ENCODE peak calls at places on chromosome 1, in ten cellular contexts. One of them, this sample, is unnamed.
A peak's percentile ranks its signal among the peaks of the same experiment; 100 is the strongest.

GRCh38 chr1:45718289-45718688 is 30.3 kb downstream of the TMEM69 start:
- DNase-seq in astrocyte: no peak
- DNase-seq in right lobe of liver: no peak
- DNase-seq in CD8-positive, alpha-beta T cell: no peak
- DNase-seq in hepatocyte: no peak
- DNase-seq in neuronal stem cell: no peak
- DNase-seq in naive thymus-derived CD4-positive, alpha-beta T cell: no peak
- DNase-seq in CD4-positive, alpha-beta memory T cell: no peak
- DNase-seq in CD8-positive, alpha-beta memory T cell: no peak
- DNase-seq in pancreas: no peak
- DNase-seq in this sample: no peak

GRCh38 chr1:166029196-166029965 is 137.4 kb downstream of the FAM78B start:
- DNase-seq in astrocyte: no peak
- DNase-seq in neuronal stem cell: no peak
- DNase-seq in CD8-positive, alpha-beta T cell: no peak
- DNase-seq in right lobe of liver: no peak
- DNase-seq in CD8-positive, alpha-beta memory T cell: no peak
- DNase-seq in CD4-positive, alpha-beta memory T cell: no peak
- DNase-seq in pancreas: no peak
- DNase-seq in naive thymus-derived CD4-positive, alpha-beta T cell: no peak
- DNase-seq in hepatocyte: no peak
- DNase-seq in this sample: no peak

GRCh38 chr1:241734533-241734932 is 82.5 kb downstream of the WDR64 start:
- DNase-seq in CD8-positive, alpha-beta T cell: no peak
- DNase-seq in CD8-positive, alpha-beta memory T cell: no peak
- DNase-seq in CD4-positive, alpha-beta memory T cell: no peak
- DNase-seq in hepatocyte: no peak
- DNase-seq in naive thymus-derived CD4-positive, alpha-beta T cell: no peak
- DNase-seq in astrocyte: no peak
- DNase-seq in pancreas: no peak
- DNase-seq in right lobe of liver: no peak
- DNase-seq in neuronal stem cell: no peak
- DNase-seq in this sample: no peak

GRCh38 chr1:112878321-112878720 is 77.7 kb downstream of the SLC16A1 start:
- DNase-seq in CD4-positive, alpha-beta memory T cell: no peak
- DNase-seq in CD8-positive, alpha-beta T cell: no peak
- DNase-seq in hepatocyte: no peak
- DNase-seq in CD8-positive, alpha-beta memory T cell: no peak
- DNase-seq in neuronal stem cell: no peak
- DNase-seq in astrocyte: no peak
- DNase-seq in naive thymus-derived CD4-positive, alpha-beta T cell: no peak
- DNase-seq in right lobe of liver: no peak
- DNase-seq in pancreas: no peak
- DNase-seq in this sample: no peak

GRCh38 chr1:247740721-247741120 is 2.3 kb downstream of the OR14K1 start:
- DNase-seq in CD8-positive, alpha-beta memory T cell: no peak
- DNase-seq in neuronal stem cell: no peak
- DNase-seq in pancreas: no peak
- DNase-seq in naive thymus-derived CD4-positive, alpha-beta T cell: no peak
- DNase-seq in CD4-positive, alpha-beta memory T cell: no peak
- DNase-seq in CD8-positive, alpha-beta T cell: no peak
- DNase-seq in astrocyte: no peak
- DNase-seq in right lobe of liver: no peak
- DNase-seq in hepatocyte: no peak
- DNase-seq in this sample: no peak

GRCh38 chr1:183218981-183219621 is 33.0 kb downstream of the LAMC2 start:
- DNase-seq in right lobe of liver: no peak
- DNase-seq in CD4-positive, alpha-beta memory T cell: peak; percentile 49
- DNase-seq in CD8-positive, alpha-beta memory T cell: peak; percentile 83
- DNase-seq in naive thymus-derived CD4-positive, alpha-beta T cell: peak; percentile 84
- DNase-seq in neuronal stem cell: no peak
- DNase-seq in hepatocyte: peak; percentile 69
- DNase-seq in astrocyte: no peak
- DNase-seq in pancreas: no peak
- DNase-seq in CD8-positive, alpha-beta T cell: peak; percentile 54
- DNase-seq in this sample: no peak

GRCh38 chr1:87549691-87550090 is 221.0 kb downstream of the LMO4 start:
- DNase-seq in neuronal stem cell: no peak
- DNase-seq in right lobe of liver: no peak
- DNase-seq in naive thymus-derived CD4-positive, alpha-beta T cell: no peak
- DNase-seq in hepatocyte: no peak
- DNase-seq in CD4-positive, alpha-beta memory T cell: no peak
- DNase-seq in CD8-positive, alpha-beta memory T cell: no peak
- DNase-seq in pancreas: no peak
- DNase-seq in astrocyte: no peak
- DNase-seq in CD8-positive, alpha-beta T cell: no peak
- DNase-seq in this sample: no peak

GRCh38 chr1:42992043-42992697 is 33.5 kb upstream of the SLC2A1 start:
- DNase-seq in hepatocyte: peak; percentile 44
- DNase-seq in pancreas: no peak
- DNase-seq in CD8-positive, alpha-beta memory T cell: no peak
- DNase-seq in neuronal stem cell: no peak
- DNase-seq in naive thymus-derived CD4-positive, alpha-beta T cell: no peak
- DNase-seq in right lobe of liver: no peak
- DNase-seq in CD8-positive, alpha-beta T cell: no peak
- DNase-seq in CD4-positive, alpha-beta memory T cell: no peak
- DNase-seq in astrocyte: no peak
- DNase-seq in this sample: no peak

GRCh38 chr1:209659909-209660308 is 7.7 kb upstream of the LAMB3 start:
- DNase-seq in neuronal stem cell: no peak
- DNase-seq in CD4-positive, alpha-beta memory T cell: no peak
- DNase-seq in astrocyte: no peak
- DNase-seq in CD8-positive, alpha-beta T cell: no peak
- DNase-seq in hepatocyte: no peak
- DNase-seq in CD8-positive, alpha-beta memory T cell: no peak
- DNase-seq in naive thymus-derived CD4-positive, alpha-beta T cell: no peak
- DNase-seq in right lobe of liver: no peak
- DNase-seq in pancreas: no peak
- DNase-seq in this sample: no peak

GRCh38 chr1:2316451-2316940 is 74.9 kb downstream of the MORN1 start:
- DNase-seq in CD8-positive, alpha-beta memory T cell: no peak
- DNase-seq in hepatocyte: no peak
- DNase-seq in astrocyte: peak; percentile 43
- DNase-seq in naive thymus-derived CD4-positive, alpha-beta T cell: no peak
- DNase-seq in CD4-positive, alpha-beta memory T cell: no peak
- DNase-seq in pancreas: no peak
- DNase-seq in CD8-positive, alpha-beta T cell: no peak
- DNase-seq in right lobe of liver: no peak
- DNase-seq in neuronal stem cell: no peak
- DNase-seq in this sample: no peak

DNA sequence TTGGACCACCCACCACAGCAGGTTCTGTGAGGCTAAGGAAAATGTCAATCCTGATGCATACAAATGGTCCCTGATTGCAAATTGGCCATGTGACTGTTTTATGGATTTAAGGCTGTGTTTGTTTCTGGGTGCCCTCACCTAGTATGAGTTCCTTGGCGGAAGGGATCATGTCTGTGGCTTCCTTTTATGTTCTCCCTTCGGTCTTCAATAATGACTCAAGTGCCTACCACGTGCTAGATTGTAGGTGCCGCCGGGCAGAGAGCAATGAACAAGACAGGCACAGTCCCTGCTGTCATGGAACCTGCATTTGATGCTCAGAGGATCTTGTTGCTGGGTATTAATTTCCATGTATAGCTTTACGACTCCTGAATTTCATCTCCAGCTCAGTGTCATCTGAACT is 9.8 kb upstream of the VWA5B1 start:
- DNase-seq in CD4-positive, alpha-beta memory T cell: no peak
- DNase-seq in CD8-positive, alpha-beta T cell: no peak
- DNase-seq in neuronal stem cell: no peak
- DNase-seq in right lobe of liver: no peak
- DNase-seq in naive thymus-derived CD4-positive, alpha-beta T cell: no peak
- DNase-seq in astrocyte: no peak
- DNase-seq in pancreas: no peak
- DNase-seq in hepatocyte: no peak
- DNase-seq in CD8-positive, alpha-beta memory T cell: no peak
- DNase-seq in this sample: no peak
- H3K27ac ChIP-seq in CD4-positive, alpha-beta memory T cell: no peak overlapping the region
- H3K27ac ChIP-seq in CD8-positive, alpha-beta T cell: no peak overlapping the region
- H3K27ac ChIP-seq in neuronal stem cell: no peak overlapping the region
- H3K27ac ChIP-seq in right lobe of liver: no peak overlapping the region
- H3K27ac ChIP-seq in naive thymus-derived CD4-positive, alpha-beta T cell: no peak overlapping the region
- H3K27ac ChIP-seq in astrocyte: no peak overlapping the region
- H3K27ac ChIP-seq in pancreas: no peak overlapping the region
- H3K27ac ChIP-seq in hepatocyte: no peak overlapping the region
- H3K27ac ChIP-seq in CD8-positive, alpha-beta memory T cell: no peak overlapping the region
- H3K27ac ChIP-seq in this sample: no peak overlapping the region

DNA sequence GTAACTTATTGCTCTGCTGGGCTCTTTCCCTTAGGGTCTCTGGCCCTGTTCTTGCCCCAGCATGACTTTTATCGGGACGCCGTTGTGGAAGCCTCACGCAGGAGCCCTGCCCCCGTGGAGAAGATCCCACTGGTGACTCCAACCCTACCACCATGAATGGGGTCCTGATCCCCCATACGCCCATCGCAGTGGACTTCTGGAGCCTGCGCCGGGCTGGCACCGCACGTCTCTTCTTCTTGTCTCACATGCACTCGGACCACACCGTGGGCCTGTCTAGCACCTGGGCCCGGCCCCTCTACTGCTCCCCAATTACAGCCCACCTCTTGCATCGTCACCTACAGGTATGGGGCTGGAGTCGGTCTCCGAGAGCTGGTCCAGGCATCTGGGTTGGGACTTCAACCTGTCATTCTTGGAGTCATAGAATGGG is 322 bp downstream of the DCLRE1B start:
- DNase-seq in astrocyte: no peak
- DNase-seq in naive thymus-derived CD4-positive, alpha-beta T cell: no peak
- DNase-seq in neuronal stem cell: no peak
- DNase-seq in right lobe of liver: peak; percentile 44
- DNase-seq in CD8-positive, alpha-beta T cell: no peak
- DNase-seq in CD4-positive, alpha-beta memory T cell: no peak
- DNase-seq in CD8-positive, alpha-beta memory T cell: no peak
- DNase-seq in hepatocyte: peak; percentile 34
- DNase-seq in pancreas: peak; percentile 31
- DNase-seq in this sample: no peak
- H3K4me1 ChIP-seq in astrocyte: peaks cover 9% of the 10 kb centered on the region
- H3K4me1 ChIP-seq in naive thymus-derived CD4-positive, alpha-beta T cell: peaks cover 21% of the 10 kb centered on the region
- H3K4me1 ChIP-seq in neuronal stem cell: peaks cover 2% of the 10 kb centered on the region
- H3K4me1 ChIP-seq in right lobe of liver: peaks cover 13% of the 10 kb centered on the region
- H3K4me1 ChIP-seq in CD8-positive, alpha-beta T cell: peaks cover 34% of the 10 kb centered on the region
- H3K4me1 ChIP-seq in CD4-positive, alpha-beta memory T cell: peaks cover 44% of the 10 kb centered on the region
- H3K4me1 ChIP-seq in CD8-positive, alpha-beta memory T cell: peaks cover 33% of the 10 kb centered on the region
- H3K4me1 ChIP-seq in hepatocyte: peaks cover 7% of the 10 kb centered on the region
- H3K4me1 ChIP-seq in pancreas: peaks cover 4% of the 10 kb centered on the region
- H3K4me1 ChIP-seq in this sample: peaks cover 17% of the 10 kb centered on the region

DNA sequence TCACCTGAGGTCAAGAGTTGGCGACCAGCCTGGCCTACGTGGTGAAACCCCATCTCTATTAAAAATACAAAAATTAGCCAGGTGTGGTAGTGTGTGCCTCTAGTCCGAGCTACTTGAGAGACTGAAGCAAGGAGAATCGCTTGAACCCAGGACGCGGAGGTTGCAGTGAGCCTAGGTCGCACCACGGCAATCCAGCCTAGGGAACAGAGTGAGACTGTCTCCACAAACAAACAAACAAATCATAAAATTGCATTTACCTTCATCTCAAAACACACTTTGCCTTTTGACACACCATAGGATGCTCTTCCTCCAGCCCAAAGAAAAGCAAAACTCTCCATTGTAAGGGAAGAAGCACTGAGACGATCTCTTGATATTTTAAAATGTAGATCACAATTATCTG is 4.3 kb downstream of the HNRNPU start:
- DNase-seq in CD4-positive, alpha-beta memory T cell: no peak
- DNase-seq in astrocyte: no peak
- DNase-seq in pancreas: no peak
- DNase-seq in neuronal stem cell: no peak
- DNase-seq in right lobe of liver: no peak
- DNase-seq in naive thymus-derived CD4-positive, alpha-beta T cell: no peak
- DNase-seq in hepatocyte: no peak
- DNase-seq in CD8-positive, alpha-beta T cell: no peak
- DNase-seq in CD8-positive, alpha-beta memory T cell: no peak
- DNase-seq in this sample: no peak
- H3K36me3 ChIP-seq in CD4-positive, alpha-beta memory T cell: peaks cover 60% of the 10 kb centered on the region
- H3K36me3 ChIP-seq in astrocyte: peaks cover 61% of the 10 kb centered on the region
- H3K36me3 ChIP-seq in pancreas: peaks cover 16% of the 10 kb centered on the region
- H3K36me3 ChIP-seq in neuronal stem cell: peaks cover 80% of the 10 kb centered on the region
- H3K36me3 ChIP-seq in right lobe of liver: peaks cover 58% of the 10 kb centered on the region
- H3K36me3 ChIP-seq in naive thymus-derived CD4-positive, alpha-beta T cell: peaks cover 61% of the 10 kb centered on the region
- H3K36me3 ChIP-seq in hepatocyte: peaks cover 16% of the 10 kb centered on the region
- H3K36me3 ChIP-seq in CD8-positive, alpha-beta T cell: peaks cover 56% of the 10 kb centered on the region
- H3K36me3 ChIP-seq in CD8-positive, alpha-beta memory T cell: peaks cover 67% of the 10 kb centered on the region
- H3K36me3 ChIP-seq in this sample: peaks cover 53% of the 10 kb centered on the region

GRCh38 chr1:203150511-203151297 is 23.2 kb downstream of the ADORA1 start:
- DNase-seq in hepatocyte: no peak
- DNase-seq in CD8-positive, alpha-beta memory T cell: no peak
- DNase-seq in neuronal stem cell: no peak
- DNase-seq in CD8-positive, alpha-beta T cell: no peak
- DNase-seq in CD4-positive, alpha-beta memory T cell: no peak
- DNase-seq in astrocyte: no peak
- DNase-seq in right lobe of liver: no peak
- DNase-seq in naive thymus-derived CD4-positive, alpha-beta T cell: no peak
- DNase-seq in pancreas: no peak
- DNase-seq in this sample: no peak

GRCh38 chr1:203147376-203147775 is 19.9 kb downstream of the ADORA1 start:
- DNase-seq in CD4-positive, alpha-beta memory T cell: no peak
- DNase-seq in right lobe of liver: no peak
- DNase-seq in CD8-positive, alpha-beta memory T cell: no peak
- DNase-seq in pancreas: no peak
- DNase-seq in astrocyte: no peak
- DNase-seq in neuronal stem cell: no peak
- DNase-seq in hepatocyte: no peak
- DNase-seq in CD8-positive, alpha-beta T cell: no peak
- DNase-seq in naive thymus-derived CD4-positive, alpha-beta T cell: no peak
- DNase-seq in this sample: no peak

GRCh38 chr1:203148127-203148526 is 20.6 kb downstream of the ADORA1 start:
- DNase-seq in hepatocyte: no peak
- DNase-seq in naive thymus-derived CD4-positive, alpha-beta T cell: no peak
- DNase-seq in CD8-positive, alpha-beta memory T cell: no peak
- DNase-seq in CD4-positive, alpha-beta memory T cell: no peak
- DNase-seq in CD8-positive, alpha-beta T cell: no peak
- DNase-seq in astrocyte: no peak
- DNase-seq in pancreas: no peak
- DNase-seq in right lobe of liver: no peak
- DNase-seq in neuronal stem cell: no peak
- DNase-seq in this sample: no peak

GRCh38 chr1:203148579-203148978 is 21.1 kb downstream of the ADORA1 start:
- DNase-seq in CD8-positive, alpha-beta T cell: no peak
- DNase-seq in pancreas: no peak
- DNase-seq in neuronal stem cell: no peak
- DNase-seq in CD4-positive, alpha-beta memory T cell: no peak
- DNase-seq in naive thymus-derived CD4-positive, alpha-beta T cell: no peak
- DNase-seq in right lobe of liver: no peak
- DNase-seq in hepatocyte: no peak
- DNase-seq in astrocyte: no peak
- DNase-seq in CD8-positive, alpha-beta memory T cell: no peak
- DNase-seq in this sample: no peak

DNA sequence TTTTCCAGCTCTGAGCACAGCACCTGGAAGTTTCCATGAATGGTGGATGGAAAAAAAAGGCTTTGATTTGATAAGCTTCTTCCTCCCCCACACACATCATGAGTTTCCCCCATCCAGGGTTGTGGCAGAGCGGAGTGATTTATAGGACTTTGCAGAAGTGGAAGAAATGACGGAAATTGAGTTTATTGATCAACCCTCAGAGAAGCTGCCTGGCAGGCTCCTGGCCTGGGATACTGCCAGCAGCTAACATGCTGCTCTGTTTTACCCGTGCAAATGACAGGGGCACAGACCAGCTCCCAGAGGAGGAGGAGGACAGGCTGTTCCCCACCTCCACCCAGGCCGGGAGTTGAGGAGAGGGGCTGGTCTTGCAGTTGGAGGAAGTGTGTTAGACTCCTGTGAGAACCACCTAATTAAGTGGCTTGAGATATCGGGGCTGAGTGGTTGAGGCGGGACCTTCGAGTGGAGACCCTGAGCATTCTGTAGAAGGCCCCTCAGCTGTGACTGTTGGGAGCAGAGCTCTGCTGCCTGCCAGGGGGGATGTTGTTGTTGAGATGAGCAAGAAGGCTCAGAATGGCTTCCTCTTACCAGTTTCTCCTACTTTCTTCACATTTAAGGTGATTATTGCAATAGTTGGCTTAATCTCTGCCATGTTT is 21.8 kb downstream of the ADORA1 start:
- DNase-seq in hepatocyte: no peak
- DNase-seq in pancreas: peak; percentile 60
- DNase-seq in right lobe of liver: no peak
- DNase-seq in CD8-positive, alpha-beta T cell: no peak
- DNase-seq in naive thymus-derived CD4-positive, alpha-beta T cell: no peak
- DNase-seq in CD4-positive, alpha-beta memory T cell: no peak
- DNase-seq in astrocyte: no peak
- DNase-seq in CD8-positive, alpha-beta memory T cell: no peak
- DNase-seq in neuronal stem cell: no peak
- DNase-seq in this sample: no peak
- H3K27ac ChIP-seq in hepatocyte: no peak overlapping the region
- H3K27ac ChIP-seq in pancreas: peak overlapping the region; percentile 75
- H3K27ac ChIP-seq in right lobe of liver: no peak overlapping the region
- H3K27ac ChIP-seq in CD8-positive, alpha-beta T cell: no peak overlapping the region
- H3K27ac ChIP-seq in naive thymus-derived CD4-positive, alpha-beta T cell: no peak overlapping the region
- H3K27ac ChIP-seq in CD4-positive, alpha-beta memory T cell: no peak overlapping the region
- H3K27ac ChIP-seq in astrocyte: no peak overlapping the region
- H3K27ac ChIP-seq in CD8-positive, alpha-beta memory T cell: no peak overlapping the region
- H3K27ac ChIP-seq in neuronal stem cell: no peak overlapping the region
- H3K27ac ChIP-seq in this sample: no peak overlapping the region